ENCODE peak calls at places on chromosome 2, in four cellular contexts. Z is K562, J is SK-N-SH, Y is GM12878. W is an unnamed sample.

GRCh38 chr2:25473758-25474335 is 132.1 kb upstream of the DNMT3A start:
- DNase-seq in Y (no peak), Z (no peak), J (peak), W (no peak)

GRCh38 chr2:42105330-42106256 is 57.8 kb downstream of the PKDCC start:
- DNase-seq in J (no peak), Y (peak), Z (no peak), W (no peak)

GRCh38 chr2:104733544-104733943 is 120.4 kb upstream of the POU3F3 start:
- DNase-seq in Z (peak), Y (no peak), J (peak), W (peak)

GRCh38 chr2:156322103-156322671 is 10.3 kb downstream of the NR4A2 start:
- DNase-seq in J (no peak), Z (no peak), Y (no peak), W (no peak)

GRCh38 chr2:235026649-235027557 is 75.1 kb downstream of the SH3BP4 start:
- DNase-seq in Y (no peak), J (no peak), Z (no peak), W (no peak)

GRCh38 chr2:26344581-26345283 is 1.2 kb upstream of the SELENOI start:
- DNase-seq in Y (no peak), Z (no peak), J (no peak), W (peak)

GRCh38 chr2:173963323-173963816 is 1.8 kb downstream of the SP3 start:
- DNase-seq in Z (no peak), J (no peak), Y (no peak), W (no peak)

GRCh38 chr2:238427435-238428162 is 872 bp downstream of the ASB1 start:
- DNase-seq in Z (peak), Y (no peak), J (no peak), W (no peak)

GRCh38 chr2:187078297-187078696 is 229.3 kb upstream of the ZSWIM2 start:
- DNase-seq in Y (no peak), Z (no peak), J (no peak), W (no peak)

GRCh38 chr2:166612214-166612613 is 118.2 kb upstream of the SCN7A start:
- DNase-seq in Z (no peak), Y (no peak), J (no peak), W (no peak)

GRCh38 chr2:149166958-149167810 is 128.7 kb downstream of the LYPD6B start:
- DNase-seq in J (no peak), Y (peak), Z (no peak), W (no peak)

GRCh38 chr2:117359266-117359970 is 455.1 kb upstream of the DDX18 start:
- DNase-seq in Z (no peak), Y (no peak), J (no peak), W (no peak)

GRCh38 chr2:21276163-21276562 is 152.4 kb downstream of the TDRD15 start:
- DNase-seq in Y (no peak), J (no peak), Z (no peak), W (no peak)

GRCh38 chr2:108403494-108403893 is 25.7 kb downstream of the SULT1C4 start:
- DNase-seq in Y (no peak), Z (no peak), J (no peak), W (peak)

GRCh38 chr2:86631846-86632485 is 8.3 kb upstream of the RNF103 start:
- DNase-seq in Z (no peak), J (no peak), Y (no peak), W (no peak)

GRCh38 chr2:38875576-38876367 is at the start of the genes DHX57 and MORN2:
- DNase-seq in Z (peak), J (peak), Y (peak), W (peak)

GRCh38 chr2:72361516-72361915 is 213.9 kb upstream of the CYP26B1 start:
- DNase-seq in J (no peak), Y (no peak), Z (no peak), W (no peak)

GRCh38 chr2:59025157-59025757 is 784.1 kb upstream of the FANCL start:
- DNase-seq in J (peak), Y (no peak), Z (peak), W (peak)

GRCh38 chr2:38394903-38395341 is 17.8 kb upstream of the ATL2 start:
- DNase-seq in J (no peak), Y (no peak), Z (no peak), W (no peak)

DNA sequence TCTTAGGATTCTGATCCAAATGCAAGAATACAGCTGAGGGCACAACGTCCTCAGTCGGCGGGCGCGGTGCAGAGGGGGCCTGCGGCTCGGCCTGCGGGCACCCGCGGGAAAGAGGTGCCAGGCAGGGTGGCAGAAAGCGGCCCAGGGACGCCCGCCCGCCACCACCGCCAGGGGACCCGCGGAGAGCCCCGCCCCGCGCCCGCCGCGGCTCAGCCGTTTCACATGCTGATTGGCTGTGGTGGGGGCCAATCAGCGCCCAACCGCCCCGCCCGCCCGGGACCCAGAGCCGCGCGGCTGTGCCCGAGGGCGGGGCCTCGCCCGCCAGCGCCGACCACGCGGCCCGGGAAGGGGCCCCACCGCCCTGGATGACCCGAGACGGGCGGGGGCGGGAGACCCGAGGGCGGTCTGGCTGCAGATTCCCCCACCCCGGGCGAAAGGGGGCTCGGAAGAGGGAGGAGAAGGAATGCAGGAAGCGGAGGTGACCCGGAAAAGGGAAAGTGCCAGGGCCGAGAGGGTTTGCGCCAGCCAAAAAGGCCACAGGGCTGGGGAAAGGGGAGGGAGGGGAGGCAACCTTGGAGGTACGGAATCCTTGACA is 8.0 kb downstream of the IRS1 start:
- DNase-seq in Z (peak), Y (peak), J (peak), W (peak)
- TF ChIP-seq CTCF in Z (no peak), Y (peak), J (peak), W (no peak)

GRCh38 chr2:120672526-120673204 is 63.0 kb upstream of the GLI2 start:
- DNase-seq in J (no peak), Z (no peak), Y (no peak), W (no peak)
- TF ChIP-seq USF1 in J (no peak), Z (no peak), Y (no peak), W (no peak)

DNA sequence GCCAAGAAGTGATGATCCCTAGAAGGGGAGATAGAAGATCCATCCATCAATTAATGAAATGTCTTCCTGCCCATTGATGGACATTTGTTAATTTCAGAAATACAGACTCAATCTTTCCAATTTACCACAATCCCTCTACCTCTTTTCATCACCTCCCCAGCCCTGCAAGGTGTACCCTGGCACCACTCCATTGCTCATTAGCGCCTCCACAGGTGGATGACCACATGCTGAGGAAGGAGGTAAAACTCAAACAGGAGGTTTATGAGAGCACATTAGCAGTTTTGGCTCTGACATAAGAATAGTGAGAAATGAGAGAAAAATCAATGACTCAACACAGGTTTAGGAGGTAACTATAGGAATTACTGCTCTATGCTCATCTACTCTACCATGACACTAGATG is 208.0 kb downstream of the C1D start:
- DNase-seq in Z (peak), Y (no peak), J (no peak), W (peak)
- TF ChIP-seq CTCF in Z (peak), Y (no peak), J (peak), W (peak)

GRCh38 chr2:15974565-15975260 is 34.4 kb downstream of the MYCN start:
- DNase-seq in Y (no peak), Z (no peak), J (no peak), W (no peak)
- TF ChIP-seq USF1 in Y (no peak), Z (no peak), J (no peak), W (no peak)

W was measured in WTC11.